ENCODE peak calls at places on chromosome 14, in ten cellular contexts. Y is body of pancreas, O is fibroblast of lung, Q is tibial artery, A is HCT116, I is right lobe of liver, T is uterus, Z is suprapubic skin, L is PC-9, N is AG04450. E is an unnamed sample. For H3K9me3, the result is how much of the 10 kb centered on the place peaks cover.

GRCh38 chr14:106039400-106039799 is 513.0 kb downstream of the TMEM121 start:
- DNase-seq in N (no peak), T (no peak), I (no peak), L (no peak), Q (no peak), A (peak), Z (no peak), Y (peak), O (no peak), E (peak)

GRCh38 chr14:67056684-67057083 is 132.6 kb upstream of the GARIN2 start:
- DNase-seq in Q (no peak), A (no peak), Y (no peak), L (no peak), I (peak), O (no peak), Z (no peak), N (no peak), T (no peak), E (no peak)

GRCh38 chr14:106395460-106396050 is 869.2 kb downstream of the TMEM121 start:
- DNase-seq in Y (no peak), N (no peak), L (no peak), O (no peak), I (no peak), T (no peak), A (no peak), Z (no peak), Q (no peak), E (no peak)

GRCh38 chr14:21525995-21526671 is at the start of gene SALL2:
- DNase-seq in Q (peak), A (no peak), Z (peak), N (peak), L (peak), Y (peak), T (peak), I (peak), O (peak), E (peak)

GRCh38 chr14:25351269-25351668 is 301.3 kb upstream of the STXBP6 start:
- DNase-seq in L (no peak), T (no peak), O (no peak), Z (no peak), I (no peak), Y (no peak), Q (no peak), N (no peak), A (no peak), E (no peak)

GRCh38 chr14:91888641-91889476 is 21.5 kb upstream of the TC2N start:
- DNase-seq in Y (no peak), T (no peak), O (peak), L (no peak), A (no peak), Q (no peak), N (no peak), I (peak), Z (no peak), E (no peak)

GRCh38 chr14:64293976-64294671 is at the start of gene ESR2:
- DNase-seq in Q (no peak), T (peak), Y (peak), A (no peak), N (no peak), L (peak), I (peak), O (peak), Z (no peak), E (peak)

GRCh38 chr14:71119075-71119474 is 211.8 kb downstream of the PCNX1 start:
- DNase-seq in O (peak), I (no peak), L (no peak), A (no peak), N (no peak), Z (no peak), Q (no peak), Y (no peak), T (no peak), E (no peak)

GRCh38 chr14:66575939-66576338 is 68.0 kb downstream of the GPHN start:
- DNase-seq in Z (no peak), O (no peak), L (no peak), N (no peak), T (no peak), I (no peak), Y (no peak), A (no peak), Q (no peak), E (no peak)

GRCh38 chr14:102654298-102654697 is 61.8 kb downstream of the RCOR1 start:
- DNase-seq in O (peak), Z (no peak), I (no peak), A (no peak), Y (no peak), L (peak), N (no peak), Q (no peak), T (no peak), E (no peak)

GRCh38 chr14:92397140-92397815 is 74.3 kb downstream of the SLC24A4 start:
- DNase-seq in N (no peak), Q (no peak), L (peak), T (no peak), Z (no peak), O (peak), A (peak), I (no peak), Y (no peak), E (no peak)

GRCh38 chr14:95196268-95196667 is 38.9 kb upstream of the DICER1 start:
- DNase-seq in T (no peak), N (no peak), O (no peak), A (peak), Y (no peak), L (no peak), Z (no peak), Q (no peak), I (no peak), E (no peak)

GRCh38 chr14:26528415-26529182 is 69.2 kb downstream of the NOVA1 start:
- DNase-seq in L (no peak), I (no peak), Y (no peak), O (peak), Z (no peak), A (no peak), N (no peak), T (peak), Q (peak), E (no peak)

GRCh38 chr14:90512332-90512951 is 115.6 kb downstream of the CALM1 start:
- DNase-seq in N (no peak), A (no peak), I (no peak), Y (no peak), T (no peak), Z (no peak), O (no peak), L (no peak), Q (no peak), E (no peak)

GRCh38 chr14:72513994-72514659 is 379.8 kb downstream of the DPF3 start:
- DNase-seq in L (no peak), O (peak), Y (no peak), N (peak), I (no peak), Z (no peak), A (peak), T (no peak), Q (no peak), E (no peak)

GRCh38 chr14:68074765-68075381 is 255.3 kb downstream of the RAD51B start:
- DNase-seq in N (no peak), Y (no peak), I (no peak), T (no peak), Z (no peak), O (peak), L (no peak), A (no peak), Q (no peak), E (no peak)
- TF ChIP-seq CTCF in N (no peak), Y (no peak), I (no peak), T (no peak), Z (no peak), O (no peak), L (no peak), A (no peak), Q (no peak), E (no peak)

GRCh38 chr14:98773814-98774213 is 498.2 kb downstream of the BCL11B start:
- DNase-seq in I (no peak), Q (no peak), A (no peak), T (no peak), O (no peak), L (no peak), Z (no peak), N (no peak), Y (no peak), E (no peak)
- H3K9me3 ChIP-seq in I (under half), Q (under half), A (under half), T (under half), O (under half), L (under half), Z (under half), N (under half), Y (under half), E (under half)

GRCh38 chr14:100422556-100423420 is 99.6 kb downstream of the SLC25A47 start:
- DNase-seq in Z (no peak), L (no peak), Q (no peak), T (no peak), N (no peak), A (no peak), Y (no peak), O (peak), I (no peak), E (no peak)
- H3K27ac ChIP-seq in Z (peak), L (no peak), Q (no peak), T (no peak), N (no peak), A (no peak), Y (no peak), O (no peak), I (no peak), E (no peak)

GRCh38 chr14:49688701-49689030 is 652 bp upstream of the POLE2 start:
- DNase-seq in Z (no peak), N (no peak), O (no peak), A (no peak), I (no peak), T (no peak), L (no peak), Y (no peak), Q (no peak), E (no peak)

GRCh38 chr14:49692191-49692757 is 646 bp upstream of the KLHDC1 start:
- DNase-seq in Z (no peak), A (no peak), Q (no peak), O (no peak), N (no peak), Y (no peak), L (no peak), T (no peak), I (no peak), E (no peak)

GRCh38 chr14:49691031-49691430 is 1.9 kb upstream of the KLHDC1 start:
- DNase-seq in O (no peak), Y (no peak), T (no peak), Q (no peak), L (no peak), N (no peak), A (no peak), I (no peak), Z (no peak), E (no peak)

GRCh38 chr14:49686425-49686824 is 1.6 kb downstream of the POLE2 start:
- DNase-seq in Y (no peak), A (no peak), O (no peak), I (no peak), N (no peak), L (no peak), Q (no peak), T (no peak), Z (no peak), E (no peak)

GRCh38 chr14:49687942-49688700 is at the start of gene POLE2:
- DNase-seq in Q (peak), I (peak), O (peak), L (peak), N (no peak), Y (peak), Z (peak), T (peak), A (peak), E (peak)
- TF ChIP-seq CTCF in Q (no peak), I (no peak), O (no peak), L (no peak), N (no peak), Y (no peak), Z (no peak), T (no peak), A (no peak), E (no peak)

GRCh38 chr14:28707814-28708213 is 58.8 kb upstream of the FOXG1 start:
- DNase-seq in Z (no peak), O (peak), N (no peak), A (no peak), T (no peak), Y (no peak), Q (no peak), I (no peak), L (no peak), E (no peak)
- H3K9me3 ChIP-seq in Z (under half), O (under half), N (under half), A (under half), T (under half), Y (under half), Q (under half), I (under half), L (under half), E (under half)

GRCh38 chr14:104937694-104938365 is 13.2 kb downstream of the PLD4 start:
- DNase-seq in L (no peak), N (no peak), A (no peak), Q (no peak), Z (no peak), I (no peak), T (no peak), Y (no peak), O (no peak), E (no peak)

GRCh38 chr14:104940526-104941150 is 16.0 kb downstream of the PLD4 start:
- DNase-seq in A (no peak), Y (no peak), L (no peak), Q (no peak), O (no peak), T (peak), I (no peak), Z (peak), N (no peak), E (no peak)

GRCh38 chr14:104939666-104940410 is 15.2 kb downstream of the PLD4 start:
- DNase-seq in A (no peak), Q (peak), T (peak), Y (no peak), O (no peak), Z (peak), L (no peak), N (no peak), I (no peak), E (no peak)

GRCh38 chr14:104938436-104938835 is 13.8 kb downstream of the PLD4 start:
- DNase-seq in A (no peak), Q (no peak), Y (no peak), L (no peak), Z (no peak), T (no peak), N (no peak), O (no peak), I (no peak), E (no peak)

GRCh38 chr14:104938960-104939359 is 14.3 kb downstream of the PLD4 start:
- DNase-seq in A (no peak), Y (no peak), L (no peak), Z (no peak), N (no peak), I (no peak), Q (no peak), T (no peak), O (no peak), E (no peak)
- H3K27ac ChIP-seq in A (no peak), Y (no peak), L (no peak), Z (no peak), N (no peak), I (no peak), Q (no peak), T (no peak), O (no peak), E (no peak)

DNA sequence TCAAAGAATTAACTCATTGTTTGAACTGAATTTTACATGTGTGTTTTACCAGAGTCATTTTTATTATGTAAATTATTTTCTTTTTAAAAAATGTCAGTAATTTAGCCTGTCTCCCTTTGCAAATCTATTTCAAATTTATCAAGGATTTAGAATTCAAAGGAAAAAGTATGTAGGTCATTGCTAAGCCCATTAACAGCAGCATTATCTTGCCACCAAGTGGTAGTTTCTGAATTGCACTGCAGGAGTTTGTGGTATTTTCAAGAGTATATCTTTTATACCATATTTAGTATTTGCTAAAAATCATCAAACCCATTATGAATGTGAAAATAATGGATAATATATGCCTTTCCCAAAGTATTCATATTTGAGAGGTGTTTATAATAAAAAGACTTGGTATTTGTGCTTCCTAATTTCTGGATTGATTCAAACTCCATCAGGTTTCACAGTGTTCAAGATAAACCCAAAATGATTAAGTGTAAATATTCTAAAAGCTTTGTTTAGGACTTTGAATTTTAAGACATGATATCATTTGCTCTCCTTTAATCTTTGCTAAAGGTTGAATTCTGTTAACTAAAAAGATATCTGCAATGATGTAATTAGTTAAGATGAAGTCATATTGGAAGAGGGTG is 711.4 kb downstream of the FSCB start:
- DNase-seq in N (no peak), I (no peak), O (no peak), Y (peak), Q (no peak), T (no peak), L (no peak), Z (no peak), A (no peak), E (no peak)
- TF ChIP-seq CTCF in N (peak), I (peak), O (peak), Y (peak), Q (no peak), T (no peak), L (peak), Z (no peak), A (peak), E (no peak)

DNA sequence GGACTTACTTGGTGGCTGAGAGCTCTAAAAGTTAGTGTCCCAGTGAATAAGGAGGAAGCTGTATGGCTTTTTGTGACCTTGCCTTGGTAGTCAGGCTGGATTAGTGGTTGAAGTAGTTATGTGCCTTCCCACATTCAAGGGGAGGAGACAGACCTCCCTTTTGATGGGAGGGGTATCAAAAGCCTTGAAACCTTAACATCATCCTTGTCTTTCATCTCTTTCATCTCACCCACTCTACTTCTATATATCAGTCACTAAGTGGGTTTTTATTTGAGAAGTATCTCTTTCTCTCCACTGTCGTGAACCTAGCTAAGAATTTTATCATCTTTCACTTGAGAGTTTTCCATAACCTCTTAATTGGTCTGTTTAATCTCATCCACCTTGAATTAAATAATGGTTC is 15.7 kb downstream of the NUBPL start:
- DNase-seq in Z (no peak), Q (no peak), T (no peak), O (no peak), N (no peak), L (no peak), I (no peak), A (no peak), Y (no peak), E (no peak)
- H3K9me3 ChIP-seq in Z (under half), Q (under half), T (under half), O (under half), N (under half), L (under half), I (under half), A (under half), Y (under half), E (under half)